ENCODE peak calls at places on chromosome 3, in seven cellular contexts. B is fibroblast of lung, P is BJ, W is right atrium auricular region, H is tibial artery, E is WTC11, L is coronary artery. I is an unnamed sample.
A peak's percentile ranks its signal among the peaks of the same experiment; 100 is the strongest.

GRCh38 chr3:183911087-183911486 is 26.4 kb upstream of the PARL start:
- DNase-seq in B (no peak), P (no peak), W (no peak), H (no peak), E (no peak), L (no peak), I (no peak)

GRCh38 chr3:139561959-139562676 is 22.6 kb upstream of the RBP1 start:
- DNase-seq in B (peak; percentile 55), P (no peak), W (no peak), H (no peak), E (peak; percentile 72), L (no peak), I (no peak)

GRCh38 chr3:118991775-118992174 is 42.9 kb downstream of the IGSF11 start:
- DNase-seq in B (no peak), P (no peak), W (no peak), H (no peak), E (no peak), L (no peak), I (no peak)

GRCh38 chr3:155519081-155519480 is 225.6 kb upstream of the STRIT1 start:
- DNase-seq in B (no peak), P (no peak), W (no peak), H (no peak), E (no peak), L (no peak), I (no peak)

GRCh38 chr3:171258316-171258715 is 201.9 kb downstream of the TNIK start:
- DNase-seq in B (no peak), P (no peak), W (no peak), H (no peak), E (no peak), L (no peak), I (no peak)

GRCh38 chr3:10142707-10143560 is 1.4 kb downstream of the VHL start:
- DNase-seq in B (peak; percentile 25), P (no peak), W (no peak), H (no peak), E (no peak), L (no peak), I (no peak)

GRCh38 chr3:12869025-12869695 is 27.8 kb upstream of the RPL32 start:
- DNase-seq in B (no peak), P (no peak), W (no peak), H (no peak), E (peak; percentile 88), L (no peak), I (peak; percentile 76)

GRCh38 chr3:107966261-107966660 is 124.6 kb downstream of the CD47 start:
- DNase-seq in B (no peak), P (no peak), W (no peak), H (no peak), E (no peak), L (no peak), I (no peak)

DNA sequence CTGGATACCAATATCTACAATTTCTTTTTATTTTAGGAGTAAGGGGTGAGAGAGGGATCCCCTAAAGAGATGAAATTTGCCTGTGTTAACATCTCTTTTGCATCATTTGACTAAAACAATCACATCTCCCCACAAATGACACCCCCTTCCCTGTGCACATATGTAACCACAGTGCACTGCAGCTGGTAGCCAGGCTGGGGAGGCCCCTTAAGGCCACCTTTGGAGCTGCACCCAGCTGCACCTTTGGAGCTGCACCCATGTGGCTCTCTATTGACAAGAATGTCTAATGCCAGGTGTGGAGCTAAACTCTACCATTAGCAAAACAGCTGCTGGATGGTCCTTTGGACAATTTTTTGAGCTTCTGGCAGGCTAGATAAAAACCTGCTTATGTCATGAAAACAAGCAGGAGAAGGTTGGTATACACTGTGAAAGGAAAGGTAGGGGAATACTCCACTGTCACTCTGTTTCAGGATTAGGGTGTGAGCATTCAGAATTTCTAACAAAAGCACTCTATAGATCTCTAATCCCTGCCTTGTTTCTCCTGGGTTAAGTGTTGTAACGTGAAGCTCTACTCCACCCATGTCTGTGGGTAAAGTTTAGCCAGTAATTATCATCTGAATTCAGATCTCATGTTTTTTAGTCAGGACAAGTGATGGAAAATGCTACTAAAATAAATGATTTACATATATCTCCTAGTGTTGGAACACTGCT is 52.1 kb downstream of the TFG start:
- DNase-seq in B (no peak), P (no peak), W (no peak), H (no peak), E (peak; percentile 37), L (no peak), I (no peak)
- TF ChIP-seq CTCF in B (peak; percentile 8), P (no peak), W (no peak), H (no peak), E (no peak), L (no peak), I (no peak)

GRCh38 chr3:109532257-109533216 is 195.2 kb upstream of the DPPA4 start:
- DNase-seq in B (peak; percentile 78), P (no peak), W (no peak), H (no peak), E (peak; percentile 72), L (no peak), I (no peak)
- TF ChIP-seq CTCF in B (peak; percentile 52), P (peak; percentile 32), W (no peak), H (peak; percentile 42), E (peak; percentile 42), L (no peak), I (peak; percentile 25)

DNA sequence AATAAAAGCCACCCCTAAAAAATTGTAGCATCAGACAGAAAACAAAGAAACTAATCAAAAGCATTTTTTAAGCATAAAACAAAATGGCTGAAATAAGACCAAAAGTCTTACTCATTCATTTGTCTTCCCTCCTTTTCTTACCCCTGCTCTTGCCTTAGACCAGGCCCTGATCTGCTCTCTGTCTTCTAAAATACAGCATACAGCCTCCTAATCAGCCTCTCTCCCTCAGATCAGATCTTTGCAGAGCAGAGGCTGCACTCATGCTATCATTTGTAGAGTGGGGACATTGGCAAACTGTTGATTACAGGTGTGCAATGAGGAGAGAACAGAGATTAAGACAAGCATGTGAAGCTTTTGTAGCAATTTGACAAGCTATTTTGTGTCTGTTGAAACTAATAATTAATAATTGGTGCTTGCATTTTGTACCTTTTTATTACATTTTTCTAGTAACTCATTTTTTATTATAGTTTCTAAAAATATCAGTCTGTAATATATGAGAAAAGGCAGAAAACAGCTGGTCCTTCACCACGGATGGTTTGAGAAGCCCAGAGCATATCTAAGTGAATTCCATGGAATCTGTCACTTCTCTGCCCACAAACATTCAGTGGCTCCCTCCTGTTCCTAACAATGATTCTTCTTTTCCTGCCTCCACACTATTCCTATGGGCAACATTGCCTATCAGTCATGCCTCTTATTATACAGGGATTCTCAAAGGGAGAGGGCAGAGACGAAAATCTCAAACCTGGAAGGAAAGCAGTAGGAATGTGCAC is 286.2 kb upstream of the STT3B start:
- DNase-seq in B (no peak), P (no peak), W (no peak), H (no peak), E (no peak), L (no peak), I (no peak)
- TF ChIP-seq CTCF in B (no peak), P (no peak), W (no peak), H (no peak), E (no peak), L (no peak), I (no peak)

GRCh38 chr3:195207056-195207455 is 63.9 kb downstream of the XXYLT1 start:
- DNase-seq in B (no peak), P (no peak), W (no peak), H (no peak), E (no peak), L (no peak), I (no peak)

GRCh38 chr3:195208183-195208582 is 62.8 kb downstream of the XXYLT1 start:
- DNase-seq in B (no peak), P (no peak), W (no peak), H (no peak), E (no peak), L (no peak), I (no peak)

GRCh38 chr3:195209083-195209835 is 61.7 kb downstream of the XXYLT1 start:
- DNase-seq in B (no peak), P (no peak), W (no peak), H (no peak), E (no peak), L (no peak), I (no peak)

GRCh38 chr3:195208631-195209030 is 62.3 kb downstream of the XXYLT1 start:
- DNase-seq in B (no peak), P (no peak), W (no peak), H (no peak), E (no peak), L (no peak), I (no peak)

DNA sequence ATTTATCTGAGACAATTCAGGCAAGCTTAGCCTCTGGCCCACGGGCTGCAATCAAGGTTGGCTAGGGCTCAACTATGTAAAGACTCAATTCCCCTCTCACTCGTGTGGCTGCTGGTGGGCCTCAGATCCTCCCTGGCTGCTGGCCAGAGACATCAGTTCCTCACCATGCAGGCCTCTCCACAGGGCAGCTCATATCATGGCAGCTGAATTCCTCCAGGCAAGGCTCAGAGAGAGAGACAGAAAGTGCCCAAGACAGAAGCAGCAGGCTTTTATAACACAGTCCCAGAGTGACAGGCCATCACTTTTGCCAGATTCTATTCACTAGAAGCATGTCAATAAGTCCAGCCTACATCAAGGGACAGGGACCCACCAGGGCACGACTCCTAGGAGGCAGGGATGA is 63.2 kb downstream of the XXYLT1 start:
- DNase-seq in B (no peak), P (no peak), W (no peak), H (no peak), E (no peak), L (no peak), I (no peak)
- TF ChIP-seq CTCF in B (no peak), P (no peak), W (no peak), H (no peak), E (no peak), L (no peak), I (no peak)

GRCh38 chr3:44764248-44764647 is 2.7 kb downstream of the KIF15 start:
- DNase-seq in B (no peak), P (no peak), W (no peak), H (no peak), E (no peak), L (no peak), I (no peak)

GRCh38 chr3:44762690-44763089 is 1.1 kb downstream of the KIF15 start:
- DNase-seq in B (no peak), P (no peak), W (no peak), H (no peak), E (no peak), L (no peak), I (no peak)

GRCh38 chr3:44762170-44762677 is 630 bp downstream of the KIF15 start:
- DNase-seq in B (peak; percentile 14), P (peak; percentile 0), W (no peak), H (no peak), E (no peak), L (no peak), I (no peak)

DNA sequence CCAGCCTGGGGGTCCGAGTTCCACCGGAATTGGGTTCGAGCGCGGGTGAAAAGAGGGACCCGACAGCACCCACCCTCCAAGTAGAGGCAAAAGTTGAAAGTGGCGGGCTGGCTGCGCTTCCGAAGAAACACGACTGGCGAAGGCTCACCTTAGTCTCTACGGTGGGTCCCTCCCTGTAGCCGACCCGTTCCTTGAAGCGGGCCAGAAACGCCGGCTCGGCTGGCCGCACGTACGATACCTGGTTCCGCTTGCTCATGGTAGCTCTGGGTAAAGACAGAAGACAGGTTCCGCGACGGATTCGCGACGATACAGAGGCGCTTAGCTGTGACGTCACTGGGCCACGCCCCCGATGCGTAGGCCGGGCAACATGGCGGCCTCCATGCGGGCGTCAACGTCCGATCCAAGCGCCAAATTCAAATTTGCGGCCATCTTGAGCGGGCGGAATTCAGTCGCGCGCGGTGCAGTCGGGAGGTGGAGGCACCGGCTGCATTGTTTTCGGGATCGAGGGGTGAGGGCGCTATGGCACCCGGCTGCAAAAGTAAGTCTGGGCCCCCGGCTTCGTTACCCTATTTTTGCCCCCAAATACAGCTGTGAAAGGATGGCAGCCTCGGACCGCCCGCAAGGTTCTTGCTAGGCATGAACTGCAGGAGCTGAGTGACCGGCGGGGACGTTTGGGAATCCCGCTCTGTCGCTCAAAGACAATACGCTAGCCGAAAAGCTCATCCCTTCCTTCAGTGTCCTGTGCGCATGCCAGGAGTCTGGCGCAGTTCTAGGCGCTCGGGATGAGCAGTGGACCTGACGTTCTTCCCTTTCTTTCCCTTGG is at the start of the genes KIAA1143 and KIF15:
- DNase-seq in B (peak; percentile 95), P (peak; percentile 56), W (peak; percentile 97), H (peak; percentile 92), E (peak; percentile 98), L (peak; percentile 96), I (peak; percentile 95)
- TF ChIP-seq CTCF in B (no peak), P (no peak), W (no peak), H (no peak), E (no peak), L (no peak), I (no peak)

I was measured in mesothelial cell of epicardium.